ENCODE peak calls at places on chromosomes 16 and 17, in ten cellular contexts. H is hepatocyte, R is ovary, Q is natural killer cell, Z is transverse colon, T is GM12878, E is HFF-Myc, W is B cell, L is esophagus squamous epithelium, A is BJ. B is an unnamed sample.

GRCh38 chr16:72467157-72467759 is 295.3 kb upstream of the PMFBP1 start:
- DNase-seq in H (peak), R (no peak), Q (no peak), Z (no peak), T (no peak), E (peak), W (no peak), L (no peak), A (no peak), B (peak)

GRCh38 chr17:49964539-49965521 is 4.2 kb upstream of the DLX4 start:
- DNase-seq in H (no peak), R (no peak), Q (no peak), Z (no peak), T (no peak), E (no peak), W (no peak), L (no peak), A (no peak), B (peak)

GRCh38 chr16:51508813-51509212 is 357.7 kb upstream of the SALL1 start:
- DNase-seq in H (no peak), R (no peak), Q (no peak), Z (no peak), T (no peak), E (peak), W (no peak), L (no peak), A (no peak), B (no peak)

GRCh38 chr16:2040450-2041105 is 7.1 kb downstream of the NTHL1 start:
- DNase-seq in H (no peak), R (no peak), Q (no peak), Z (no peak), T (no peak), E (no peak), W (no peak), L (no peak), A (no peak), B (no peak)

GRCh38 chr16:67773569-67774456 is 32.5 kb downstream of the RANBP10 start:
- DNase-seq in H (no peak), R (peak), Q (no peak), Z (no peak), T (no peak), E (no peak), W (no peak), L (no peak), A (no peak), B (no peak)

GRCh38 chr17:36938566-36939058 is 1.3 kb downstream of the LHX1 start:
- DNase-seq in H (no peak), R (no peak), Q (no peak), Z (no peak), T (no peak), E (no peak), W (no peak), L (no peak), A (no peak), B (no peak)

GRCh38 chr17:68460715-68461114 is 3.4 kb upstream of the WIPI1 start:
- DNase-seq in H (no peak), R (no peak), Q (peak), Z (no peak), T (no peak), E (no peak), W (no peak), L (no peak), A (no peak), B (peak)

GRCh38 chr16:12741176-12741575 is 62.5 kb downstream of the CPPED1 start:
- DNase-seq in H (no peak), R (no peak), Q (no peak), Z (no peak), T (no peak), E (no peak), W (no peak), L (no peak), A (no peak), B (no peak)

GRCh38 chr16:719815-720506 is 985 bp upstream of the ANTKMT start:
- DNase-seq in H (no peak), R (no peak), Q (no peak), Z (peak), T (no peak), E (no peak), W (no peak), L (no peak), A (no peak), B (peak)

GRCh38 chr16:2039286-2040030 is 8.2 kb downstream of the NTHL1 start:
- DNase-seq in H (peak), R (peak), Q (no peak), Z (peak), T (no peak), E (no peak), W (no peak), L (no peak), A (peak), B (no peak)

GRCh38 chr16:2339521-2340484 is 725 bp downstream of the ABCA3 start:
- DNase-seq in H (peak), R (peak), Q (peak), Z (peak), T (no peak), E (no peak), W (peak), L (no peak), A (no peak), B (peak)

GRCh38 chr16:77943770-77944169 is 78.6 kb upstream of the CLEC3A start:
- DNase-seq in H (no peak), R (no peak), Q (no peak), Z (no peak), T (no peak), E (no peak), W (no peak), L (no peak), A (no peak), B (no peak)

GRCh38 chr17:4708436-4708835 is 2.0 kb upstream of the ARRB2 start:
- DNase-seq in H (no peak), R (no peak), Q (no peak), Z (no peak), T (no peak), E (no peak), W (peak), L (no peak), A (no peak), B (peak)

GRCh38 chr17:57456622-57457021 is 200.3 kb downstream of the MSI2 start:
- DNase-seq in H (no peak), R (no peak), Q (no peak), Z (no peak), T (no peak), E (no peak), W (no peak), L (no peak), A (no peak), B (no peak)

GRCh38 chr17:44219636-44220210 is at the start of gene UBTF:
- DNase-seq in H (peak), R (peak), Q (peak), Z (peak), T (no peak), E (no peak), W (peak), L (no peak), A (no peak), B (peak)

GRCh38 chr17:76993636-76994035 is 125.4 kb downstream of the MGAT5B start:
- DNase-seq in H (no peak), R (no peak), Q (no peak), Z (no peak), T (no peak), E (no peak), W (no peak), L (no peak), A (no peak), B (no peak)

GRCh38 chr16:90008708-90009145 is 10.5 kb downstream of the DBNDD1 start:
- DNase-seq in H (no peak), R (no peak), Q (peak), Z (peak), T (no peak), E (no peak), W (peak), L (no peak), A (no peak), B (peak)

DNA sequence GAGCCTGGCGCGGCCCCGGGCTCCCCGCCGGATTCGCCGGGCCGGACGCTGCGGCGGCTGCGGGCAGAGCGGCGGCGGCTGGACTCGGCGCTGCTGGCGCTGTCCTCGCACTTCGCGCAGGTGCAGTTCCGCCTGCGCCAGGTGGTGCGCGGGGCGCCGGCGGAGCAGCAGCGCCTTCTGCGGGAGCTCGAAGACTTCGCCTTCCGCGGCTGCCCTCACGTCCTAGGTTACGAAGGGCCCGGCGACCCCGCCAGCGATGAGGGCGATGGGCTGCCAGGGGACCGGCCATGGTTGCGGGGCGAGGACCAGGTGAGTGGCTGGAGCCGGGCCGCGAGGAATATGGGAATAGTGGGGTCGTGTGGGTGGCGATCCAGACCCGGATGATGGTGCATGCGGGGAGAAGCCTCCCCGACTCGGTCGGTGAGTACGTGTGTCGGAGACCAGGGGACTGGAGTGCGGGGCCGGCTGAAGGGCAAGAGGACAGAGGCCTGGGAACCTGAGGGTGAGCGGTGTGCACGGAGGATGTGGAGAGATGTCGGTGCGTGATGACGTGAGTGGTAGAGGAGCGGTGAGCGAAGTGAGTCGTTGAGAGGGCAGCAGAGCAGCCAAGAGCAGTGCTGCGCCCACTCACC is 517 bp downstream of the RUNDC1 start:
- DNase-seq in H (peak), R (no peak), Q (peak), Z (peak), T (peak), E (no peak), W (peak), L (no peak), A (no peak), B (peak)
- TF ChIP-seq CTCF in H (peak), R (no peak), Q (peak), Z (no peak), T (peak), E (no peak), W (peak), L (no peak), A (peak), B (no peak)

GRCh38 chr16:28042856-28043255 is 20.7 kb downstream of the GSG1L start:
- DNase-seq in H (no peak), R (no peak), Q (no peak), Z (no peak), T (no peak), E (no peak), W (no peak), L (no peak), A (no peak), B (no peak)
- TF ChIP-seq CTCF in H (no peak), R (no peak), Q (no peak), Z (no peak), T (no peak), E (no peak), W (no peak), L (no peak), A (no peak), B (no peak)

DNA sequence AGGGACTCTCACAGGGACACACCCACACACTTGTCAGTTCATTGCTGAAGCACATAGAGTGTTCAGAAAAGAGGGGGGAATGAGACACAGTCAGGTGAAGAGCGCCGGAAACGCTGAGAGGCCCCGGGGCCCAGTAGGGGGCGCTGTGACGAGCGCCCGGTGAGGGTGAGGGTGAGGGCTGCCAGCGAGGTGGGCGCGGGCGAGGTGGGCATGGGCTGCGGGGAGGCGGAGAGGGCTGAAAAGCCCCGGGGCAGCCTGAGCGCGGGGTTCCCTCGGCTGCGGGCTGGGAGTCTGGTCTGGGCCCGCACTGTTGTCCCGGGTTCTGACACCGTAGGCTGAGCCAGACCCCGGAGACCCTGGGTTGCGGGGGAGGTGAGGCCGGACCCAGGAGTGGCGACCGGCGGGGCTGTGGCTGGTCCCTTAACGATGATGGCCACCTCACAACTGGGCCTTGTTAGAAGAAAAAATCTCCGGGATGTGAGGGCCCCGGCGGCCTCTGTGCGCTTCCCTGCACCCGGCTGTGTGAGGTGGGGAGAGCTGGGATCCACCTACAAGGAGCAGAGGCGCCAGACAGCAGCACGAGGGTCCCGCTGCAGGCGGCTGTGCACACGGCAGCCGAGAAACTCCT is 91.4 kb downstream of the C16orf78 start:
- DNase-seq in H (peak), R (peak), Q (peak), Z (no peak), T (no peak), E (no peak), W (no peak), L (no peak), A (no peak), B (peak)
- TF ChIP-seq CTCF in H (peak), R (peak), Q (no peak), Z (no peak), T (peak), E (peak), W (no peak), L (no peak), A (no peak), B (peak)

GRCh38 chr16:10202650-10203049 is 20.4 kb upstream of the GRIN2A start:
- DNase-seq in H (no peak), R (no peak), Q (no peak), Z (no peak), T (no peak), E (no peak), W (no peak), L (no peak), A (no peak), B (no peak)
- TF ChIP-seq CTCF in H (no peak), R (no peak), Q (no peak), Z (no peak), T (no peak), E (no peak), W (no peak), L (no peak), A (no peak), B (no peak)

DNA sequence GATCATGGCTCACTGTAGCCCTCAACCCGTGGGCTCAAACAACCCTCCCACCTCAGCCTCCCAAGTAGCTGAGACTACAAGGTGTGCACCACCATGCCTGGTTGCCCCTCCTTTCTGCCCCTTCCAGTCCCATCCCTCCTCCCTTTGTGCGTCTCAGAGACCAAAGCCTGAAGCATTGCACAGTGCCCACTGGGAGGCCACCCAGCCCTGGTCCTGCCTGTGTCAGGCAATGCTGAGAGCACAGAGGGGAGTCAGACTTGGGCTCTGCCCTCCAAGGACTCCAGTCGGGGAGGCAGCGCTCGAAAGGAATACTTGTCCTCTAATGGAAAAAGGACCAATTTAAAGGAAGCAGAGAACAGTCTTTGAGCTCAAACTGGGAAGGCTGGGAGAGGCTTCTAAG is 20.4 kb downstream of the RAI1 start:
- DNase-seq in H (no peak), R (no peak), Q (no peak), Z (no peak), T (no peak), E (no peak), W (no peak), L (no peak), A (no peak), B (no peak)
- TF ChIP-seq CTCF in H (no peak), R (no peak), Q (no peak), Z (no peak), T (no peak), E (no peak), W (no peak), L (no peak), A (no peak), B (no peak)

DNA sequence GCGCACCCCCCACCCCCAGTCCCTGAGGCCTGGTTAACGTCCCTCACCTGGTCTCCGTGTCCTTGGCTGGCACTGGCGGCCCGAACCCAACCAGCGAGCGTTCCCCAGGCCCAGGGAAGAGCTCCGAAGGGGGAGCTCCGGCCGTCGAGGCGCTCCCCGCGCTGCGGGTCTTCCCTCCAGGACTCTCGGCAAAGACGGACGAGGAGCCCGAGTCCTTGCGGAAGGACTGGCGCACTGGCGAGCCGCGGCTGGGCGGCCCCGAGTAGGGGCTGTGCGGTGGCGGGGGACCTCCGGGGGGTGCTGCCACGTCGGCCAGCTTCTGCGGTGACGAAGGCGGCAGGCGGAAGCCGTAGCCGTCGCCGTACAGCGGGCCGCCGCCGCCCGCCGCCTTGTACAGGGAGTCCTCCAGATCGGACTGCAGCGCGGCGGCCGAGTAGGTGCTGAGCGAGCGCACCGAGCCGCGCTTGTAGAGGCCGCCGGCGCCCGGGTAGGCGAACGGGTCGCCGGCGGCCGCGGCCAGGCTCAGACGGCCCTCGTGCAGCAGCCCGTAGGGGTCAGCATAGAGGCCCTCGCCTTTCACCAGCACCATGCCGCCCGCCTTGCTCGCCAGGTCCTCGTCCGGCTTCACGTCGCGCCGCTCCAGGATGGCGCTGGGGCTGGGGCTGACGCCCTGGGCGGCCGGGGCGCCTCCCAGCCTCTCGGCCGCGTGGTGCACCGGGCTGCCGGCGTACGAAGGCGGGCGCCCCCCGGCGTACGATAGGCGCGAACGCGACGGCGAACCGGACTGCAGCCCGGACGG is 44.1 kb downstream of the SRCIN1 start:
- DNase-seq in H (no peak), R (no peak), Q (no peak), Z (no peak), T (no peak), E (no peak), W (no peak), L (no peak), A (no peak), B (no peak)
- TF ChIP-seq CTCF in H (no peak), R (no peak), Q (no peak), Z (no peak), T (no peak), E (no peak), W (no peak), L (no peak), A (no peak), B (no peak)

GRCh38 chr17:1399679-1400512 is at the start of gene YWHAE:
- DNase-seq in H (peak), R (peak), Q (peak), Z (peak), T (peak), E (peak), W (peak), L (peak), A (peak), B (peak)
- TF ChIP-seq CTCF in H (no peak), R (peak), Q (no peak), Z (no peak), T (no peak), E (no peak), W (no peak), L (no peak), A (no peak), B (no peak)